ENCODE peak calls at places on chromosomes 3 and 15, in ten cellular contexts. C is AG08395; G is heart left ventricle; N is GM06990; M is fibroblast of villous mesenchyme; X is activated naive CD8-positive, alpha-beta T cell treated with anti-CD3 and anti-CD28 coated beads for 36 hours; Y is COR-L47; I is type B pancreatic cell; D is glutamatergic neuron; A is adrenal gland. F is an unnamed sample.

GRCh38 chr15:39267685-39268084 is 313.2 kb upstream of the THBS1 start:
- DNase-seq in C (no peak), G (no peak), N (no peak), M (no peak), X (no peak), Y (no peak), I (no peak), D (no peak), A (no peak), F (no peak)

GRCh38 chr15:57503911-57504598 is 87.6 kb upstream of the MYZAP start:
- DNase-seq in C (no peak), G (no peak), N (no peak), M (peak), X (no peak), Y (no peak), I (no peak), D (no peak), A (no peak), F (no peak)

GRCh38 chr3:138434276-138434874 is at the start of gene ESYT3:
- DNase-seq in C (peak), G (peak), N (peak), M (peak), X (peak), Y (peak), I (no peak), D (peak), A (peak), F (peak)

GRCh38 chr15:85890620-85890980 is 95.9 kb upstream of the KLHL25 start:
- DNase-seq in C (no peak), G (no peak), N (no peak), M (no peak), X (no peak), Y (no peak), I (no peak), D (no peak), A (no peak), F (no peak)

GRCh38 chr15:57306944-57307411 is 69.3 kb upstream of the CGNL1 start:
- DNase-seq in C (peak), G (no peak), N (no peak), M (no peak), X (no peak), Y (no peak), I (no peak), D (no peak), A (no peak), F (no peak)

GRCh38 chr3:29536016-29536736 is 255.3 kb downstream of the RBMS3 start:
- DNase-seq in C (no peak), G (no peak), N (no peak), M (no peak), X (no peak), Y (no peak), I (no peak), D (no peak), A (no peak), F (no peak)

GRCh38 chr3:79516795-79517194 is 251.0 kb downstream of the ROBO1 start:
- DNase-seq in C (no peak), G (no peak), N (no peak), M (no peak), X (no peak), Y (no peak), I (no peak), D (no peak), A (no peak), F (no peak)

GRCh38 chr3:16060945-16061344 is 113.5 kb upstream of the GALNT15 start:
- DNase-seq in C (peak), G (no peak), N (no peak), M (peak), X (no peak), Y (no peak), I (no peak), D (no peak), A (peak), F (peak)

GRCh38 chr3:25455316-25456232 is 27.5 kb downstream of the RARB start:
- DNase-seq in C (peak), G (no peak), N (no peak), M (peak), X (no peak), Y (no peak), I (no peak), D (peak), A (no peak), F (peak)

GRCh38 chr3:196232154-196232881 is 16.0 kb downstream of the SLC51A start:
- DNase-seq in C (no peak), G (no peak), N (no peak), M (no peak), X (no peak), Y (no peak), I (no peak), D (no peak), A (no peak), F (no peak)

GRCh38 chr3:30518201-30518864 is 88.1 kb upstream of the TGFBR2 start:
- DNase-seq in C (peak), G (peak), N (no peak), M (no peak), X (no peak), Y (peak), I (no peak), D (no peak), A (peak), F (no peak)

GRCh38 chr3:46690798-46691197 is 2.7 kb downstream of the ALS2CL start:
- DNase-seq in C (peak), G (peak), N (no peak), M (no peak), X (no peak), Y (no peak), I (no peak), D (no peak), A (no peak), F (no peak)

GRCh38 chr3:141336672-141337522 is 31.4 kb upstream of the ZBTB38 start:
- DNase-seq in C (peak), G (no peak), N (peak), M (peak), X (no peak), Y (no peak), I (no peak), D (no peak), A (no peak), F (no peak)

GRCh38 chr15:27844018-27844666 is 255.0 kb downstream of the OCA2 start:
- DNase-seq in C (peak), G (no peak), N (no peak), M (peak), X (no peak), Y (no peak), I (no peak), D (no peak), A (no peak), F (peak)

GRCh38 chr15:62389887-62390792 is 225.1 kb upstream of the C2CD4B start:
- DNase-seq in C (peak), G (peak), N (peak), M (peak), X (peak), Y (peak), I (peak), D (peak), A (peak), F (peak)

GRCh38 chr3:184230081-184230602 is 757 bp downstream of the VWA5B2 start:
- DNase-seq in C (no peak), G (no peak), N (no peak), M (no peak), X (peak), Y (peak), I (no peak), D (peak), A (no peak), F (peak)

GRCh38 chr3:76107935-76108570 is 322.7 kb upstream of the ZNF717 start:
- DNase-seq in C (peak), G (no peak), N (no peak), M (peak), X (peak), Y (no peak), I (no peak), D (no peak), A (peak), F (peak)

GRCh38 chr15:62119926-62120273 is 45.2 kb downstream of the C2CD4B start:
- DNase-seq in C (no peak), G (no peak), N (no peak), M (no peak), X (no peak), Y (no peak), I (no peak), D (no peak), A (no peak), F (no peak)

GRCh38 chr3:108713801-108714200 is 43.4 kb downstream of the RETNLB start:
- DNase-seq in C (no peak), G (no peak), N (no peak), M (no peak), X (no peak), Y (no peak), I (no peak), D (no peak), A (no peak), F (no peak)

GRCh38 chr3:65960087-65960486 is 78.6 kb downstream of the MAGI1 start:
- DNase-seq in C (no peak), G (no peak), N (no peak), M (peak), X (no peak), Y (no peak), I (no peak), D (no peak), A (no peak), F (no peak)

GRCh38 chr3:138409171-138409570 is 25.2 kb upstream of the ESYT3 start:
- DNase-seq in C (no peak), G (no peak), N (no peak), M (no peak), X (no peak), Y (no peak), I (no peak), D (no peak), A (no peak), F (no peak)

GRCh38 chr3:194061421-194062029 is 74.4 kb upstream of the HES1 start:
- DNase-seq in C (no peak), G (no peak), N (no peak), M (peak), X (no peak), Y (no peak), I (no peak), D (no peak), A (no peak), F (no peak)

GRCh38 chr3:9110316-9110715 is 139.1 kb downstream of the SRGAP3 start:
- DNase-seq in C (no peak), G (no peak), N (no peak), M (no peak), X (no peak), Y (no peak), I (no peak), D (no peak), A (peak), F (no peak)

GRCh38 chr15:68200016-68200861 is 4.9 kb downstream of the CALML4 start:
- DNase-seq in C (no peak), G (no peak), N (no peak), M (peak), X (no peak), Y (no peak), I (peak), D (no peak), A (peak), F (no peak)

GRCh38 chr15:32861741-32862140 is 143.9 kb downstream of the GREM1 start:
- DNase-seq in C (peak), G (no peak), N (peak), M (peak), X (no peak), Y (no peak), I (no peak), D (peak), A (peak), F (no peak)

GRCh38 chr15:25910832-25911231 is 47.7 kb upstream of the ATP10A start:
- DNase-seq in C (no peak), G (no peak), N (no peak), M (no peak), X (no peak), Y (no peak), I (no peak), D (no peak), A (no peak), F (no peak)

GRCh38 chr15:25176991-25177954 is 222.5 kb downstream of the SNRPN start:
- DNase-seq in C (no peak), G (peak), N (no peak), M (no peak), X (no peak), Y (no peak), I (peak), D (peak), A (peak), F (no peak)

GRCh38 chr15:77905301-77905920 is 172.1 kb downstream of the TBC1D2B start:
- DNase-seq in C (no peak), G (no peak), N (no peak), M (no peak), X (no peak), Y (no peak), I (peak), D (no peak), A (no peak), F (no peak)

GRCh38 chr15:75151214-75152128 is 50.2 kb upstream of the C15orf39 start:
- DNase-seq in C (no peak), G (no peak), N (no peak), M (no peak), X (no peak), Y (no peak), I (no peak), D (no peak), A (no peak), F (no peak)

GRCh38 chr15:95267476-95267875 is 1036.1 kb downstream of the MCTP2 start:
- DNase-seq in C (no peak), G (no peak), N (no peak), M (peak), X (no peak), Y (no peak), I (no peak), D (no peak), A (no peak), F (no peak)

GRCh38 chr3:108134555-108134880 is 43.7 kb upstream of the CD47 start:
- DNase-seq in C (no peak), G (no peak), N (no peak), M (no peak), X (no peak), Y (no peak), I (no peak), D (no peak), A (no peak), F (no peak)

GRCh38 chr3:127351775-127352350 is 64.0 kb upstream of the PRR20G start:
- DNase-seq in C (no peak), G (no peak), N (no peak), M (no peak), X (no peak), Y (no peak), I (no peak), D (no peak), A (no peak), F (no peak)

GRCh38 chr3:177379045-177379444 is 181.8 kb upstream of the TBL1XR1 start:
- DNase-seq in C (no peak), G (no peak), N (no peak), M (no peak), X (no peak), Y (no peak), I (no peak), D (no peak), A (no peak), F (no peak)

GRCh38 chr3:108489776-108490175 is 20.6 kb downstream of the MYH15 start:
- DNase-seq in C (peak), G (no peak), N (no peak), M (peak), X (peak), Y (peak), I (no peak), D (no peak), A (peak), F (peak)

GRCh38 chr3:124582621-124583437 is 147.4 kb upstream of the UMPS start:
- DNase-seq in C (no peak), G (no peak), N (no peak), M (no peak), X (no peak), Y (no peak), I (no peak), D (no peak), A (no peak), F (no peak)

F was measured in AG08396.